ENCODE peak calls at places on chromosomes 4 and X, in ten cellular contexts. Q is MM.1S, Z is lower leg skin, B is NB4, A is choroid plexus epithelial cell, X is ascending aorta, W is GM23338, P is Peyer's patch, U is transverse colon, G is GM10248. Y is an unnamed sample.

GRCh38 chr4:16887887-16888286 is 10.6 kb downstream of the LDB2 start:
- DNase-seq in G (no peak), X (no peak), B (no peak), U (no peak), Q (peak; percentile 25), W (no peak), Z (no peak), P (no peak), A (no peak), Y (no peak)

GRCh38 chrX:133414399-133415275 is 652 bp downstream of the GPC4 start:
- DNase-seq in A (no peak), Q (peak; percentile 16), W (peak; percentile 8), U (peak; percentile 12), X (no peak), P (no peak), B (no peak), G (no peak), Z (peak; percentile 82), Y (peak; percentile 20)

GRCh38 chrX:40099046-40099968 is 1.5 kb upstream of the BCOR start:
- DNase-seq in W (peak; percentile 71), U (peak; percentile 66), Q (peak; percentile 72), A (no peak), Z (no peak), P (peak; percentile 78), G (no peak), B (peak; percentile 85), X (no peak), Y (peak; percentile 44)

GRCh38 chrX:130009658-130010223 is 27.3 kb downstream of the BCORL1 start:
- DNase-seq in P (no peak), X (no peak), B (no peak), G (no peak), U (no peak), Z (no peak), Q (no peak), A (no peak), W (no peak), Y (no peak)

GRCh38 chr4:138507527-138507926 is 265.4 kb upstream of the SLC7A11 start:
- DNase-seq in Q (no peak), G (no peak), Z (no peak), A (peak; percentile 93), B (no peak), U (no peak), P (no peak), X (no peak), W (no peak), Y (no peak)

GRCh38 chr4:175066923-175067627 is 148.9 kb downstream of the ADAM29 start:
- DNase-seq in P (no peak), X (no peak), U (no peak), W (no peak), Z (no peak), A (no peak), G (no peak), Q (peak; percentile 39), B (peak; percentile 1), Y (no peak)

GRCh38 chr4:127782275-127783025 is at the start of gene HSPA4L:
- DNase-seq in W (peak; percentile 70), Q (peak; percentile 68), P (peak; percentile 55), Z (peak; percentile 91), G (peak; percentile 62), X (peak; percentile 76), A (peak; percentile 9), B (peak; percentile 85), U (peak; percentile 31), Y (peak; percentile 58)

GRCh38 chr4:186296481-186296880 is 30.5 kb downstream of the F11 start:
- DNase-seq in P (no peak), W (no peak), A (no peak), Z (no peak), B (no peak), X (no peak), Q (no peak), U (no peak), G (no peak), Y (no peak)

GRCh38 chr4:142083264-142083663 is 446.9 kb downstream of the IL15 start:
- DNase-seq in G (no peak), P (no peak), U (no peak), A (no peak), Z (no peak), B (no peak), W (no peak), X (no peak), Q (no peak), Y (no peak)

GRCh38 chr4:123433976-123434375 is 37.4 kb downstream of the SPRY1 start:
- DNase-seq in Z (no peak), B (no peak), X (no peak), U (no peak), P (no peak), W (no peak), G (no peak), Q (no peak), A (no peak), Y (no peak)

GRCh38 chr4:128868758-128869157 is 59.3 kb downstream of the JADE1 start:
- DNase-seq in X (no peak), Z (no peak), U (no peak), Q (no peak), W (no peak), B (peak; percentile 65), P (no peak), G (no peak), A (peak; percentile 30), Y (no peak)

GRCh38 chr4:160537681-160538080 is 1434.8 kb downstream of the RAPGEF2 start:
- DNase-seq in U (no peak), B (no peak), X (no peak), W (no peak), A (no peak), P (no peak), Z (no peak), G (no peak), Q (no peak), Y (no peak)

GRCh38 chr4:76156635-76157034 is 8.4 kb upstream of the NUP54 start:
- DNase-seq in P (no peak), Z (no peak), U (no peak), A (peak; percentile 53), Q (no peak), X (no peak), B (no peak), G (no peak), W (no peak), Y (no peak)

GRCh38 chr4:127586922-127587571 is 45.7 kb upstream of the INTU start:
- DNase-seq in X (no peak), Q (peak; percentile 50), P (no peak), G (peak; percentile 43), W (peak; percentile 86), U (no peak), B (peak; percentile 48), A (peak; percentile 74), Z (no peak), Y (peak; percentile 14)

GRCh38 chr4:47482326-47482725 is 2.7 kb upstream of the ATP10D start:
- DNase-seq in G (no peak), Z (no peak), W (no peak), Q (no peak), P (no peak), X (no peak), B (no peak), U (no peak), A (peak; percentile 77), Y (no peak)

GRCh38 chrX:123859828-123860505 is at the start of gene XIAP:
- DNase-seq in U (peak; percentile 86), X (peak; percentile 91), A (peak; percentile 91), G (peak; percentile 86), Z (peak; percentile 94), P (peak; percentile 89), B (peak; percentile 89), W (peak; percentile 79), Q (peak; percentile 75), Y (peak; percentile 90)

GRCh38 chr4:11367371-11367770 is 61.3 kb downstream of the HS3ST1 start:
- DNase-seq in G (no peak), W (no peak), B (no peak), Q (no peak), P (peak; percentile 63), A (peak; percentile 86), Z (peak; percentile 91), X (no peak), U (peak; percentile 36), Y (no peak)

GRCh38 chr4:128846063-128846462 is 36.6 kb downstream of the JADE1 start:
- DNase-seq in A (no peak), X (no peak), Z (peak; percentile 20), G (no peak), U (no peak), Q (no peak), P (no peak), B (no peak), W (no peak), Y (no peak)

GRCh38 chrX:79604364-79604763 is 237.2 kb upstream of the ITM2A start:
- DNase-seq in Q (no peak), B (no peak), Z (no peak), X (no peak), G (no peak), A (no peak), P (no peak), U (peak; percentile 36), W (no peak), Y (no peak)

GRCh38 chrX:131366387-131366786 is 77.3 kb upstream of the IGSF1 start:
- DNase-seq in Z (no peak), B (peak; percentile 7), U (no peak), X (no peak), W (peak; percentile 37), G (no peak), P (no peak), Q (peak; percentile 61), A (no peak), Y (no peak)
- TF ChIP-seq CTCF in Z (no peak), B (peak; percentile 7), U (no peak), X (no peak), W (peak; percentile 33), G (no peak), P (no peak), Q (peak; percentile 51), A (no peak), Y (no peak)

GRCh38 chr4:169286562-169287301 is 16.0 kb upstream of the SH3RF1 start:
- DNase-seq in B (peak; percentile 21), G (peak; percentile 20), A (no peak), W (peak; percentile 52), P (no peak), U (no peak), Z (no peak), Q (no peak), X (no peak), Y (no peak)
- TF ChIP-seq CTCF in B (no peak), G (no peak), A (no peak), W (peak; percentile 17), P (no peak), U (no peak), Z (no peak), Q (no peak), X (no peak), Y (no peak)

GRCh38 chr4:53914313-53915016 is 149.9 kb downstream of the CHIC2 start:
- DNase-seq in Z (no peak), P (peak; percentile 54), Q (no peak), W (no peak), B (peak; percentile 77), U (no peak), G (no peak), A (peak; percentile 82), X (no peak), Y (peak; percentile 33)
- TF ChIP-seq CTCF in Z (no peak), P (no peak), Q (no peak), W (no peak), B (no peak), U (no peak), G (no peak), A (no peak), X (no peak), Y (no peak)

DNA sequence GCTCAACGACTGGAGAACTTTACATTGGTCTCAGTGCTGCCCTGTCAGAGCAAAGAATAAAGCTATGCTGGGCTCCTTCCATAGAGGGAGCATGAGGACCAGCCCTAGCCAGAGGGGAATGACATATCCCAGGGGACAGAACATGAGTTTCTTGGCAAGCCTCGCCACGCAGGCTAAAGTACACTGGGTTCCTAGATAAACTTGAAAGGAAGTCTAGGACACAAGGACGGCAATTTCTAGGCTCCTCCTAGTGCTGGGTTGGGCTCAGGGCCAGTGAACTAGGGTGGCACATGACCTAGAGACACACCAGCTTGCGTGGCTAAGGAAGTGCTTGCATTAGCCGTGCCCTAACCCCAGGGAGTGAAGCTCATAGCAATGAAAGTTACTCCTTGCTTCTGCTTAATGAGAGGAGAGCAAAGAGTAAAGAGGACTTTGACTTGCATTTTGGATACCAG is 141.0 kb downstream of the MAB21L2 start:
- DNase-seq in W (peak; percentile 40), B (no peak), G (no peak), Q (no peak), P (peak; percentile 93), U (peak; percentile 92), A (peak; percentile 75), X (peak; percentile 91), Z (peak; percentile 91), Y (peak; percentile 28)
- TF ChIP-seq CTCF in W (peak; percentile 40), B (no peak), G (no peak), Q (no peak), P (no peak), U (peak; percentile 46), A (peak; percentile 52), X (peak; percentile 28), Z (no peak), Y (no peak)

Y was measured in Calu3.